ENCODE peak calls at places on chromosomes 2 and 18, in four cellular contexts. X is CD8-positive, alpha-beta memory T cell; Q is ovary; R is BE2C. S is an unnamed sample.

GRCh38 chr2:201127570-201127969 is 11.6 kb downstream of the CFLAR start:
- DNase-seq in Q (no peak), X (no peak), R (no peak), S (peak)

GRCh38 chr2:205156457-205156856 is 525.8 kb upstream of the NRP2 start:
- DNase-seq in R (no peak), X (no peak), Q (no peak), S (no peak)

GRCh38 chr2:37829202-37829601 is 95.9 kb upstream of the RMDN2 start:
- DNase-seq in R (no peak), X (no peak), Q (no peak), S (no peak)

GRCh38 chr2:29114841-29115609 is at the start of gene CLIP4:
- DNase-seq in X (peak), Q (peak), R (peak), S (peak)

GRCh38 chr2:153163055-153163454 is 315.5 kb downstream of the RPRM start:
- DNase-seq in X (peak), R (peak), Q (no peak), S (peak)

GRCh38 chr2:58923869-58924268 is 682.7 kb upstream of the FANCL start:
- DNase-seq in R (no peak), X (no peak), Q (no peak), S (no peak)

GRCh38 chr2:159897081-159897480 is 99.1 kb upstream of the CD302 start:
- DNase-seq in R (no peak), X (no peak), Q (no peak), S (no peak)

GRCh38 chr2:121061633-121062032 is 223.4 kb downstream of the TFCP2L1 start:
- DNase-seq in X (no peak), Q (no peak), R (no peak), S (no peak)

GRCh38 chr18:31977270-31977872 is 34.4 kb upstream of the TRAPPC8 start:
- DNase-seq in X (peak), R (peak), Q (no peak), S (peak)

GRCh38 chr18:63382843-63383242 is 15.8 kb upstream of the KDSR start:
- DNase-seq in Q (no peak), R (no peak), X (no peak), S (no peak)

GRCh38 chr18:58603365-58604067 is 25.4 kb downstream of the ALPK2 start:
- DNase-seq in X (no peak), R (no peak), Q (no peak), S (peak)

GRCh38 chr2:112001136-112001764 is 53.8 kb upstream of the TMEM87B start:
- DNase-seq in X (no peak), Q (no peak), R (no peak), S (no peak)

GRCh38 chr18:78304199-78304826 is 675.3 kb upstream of the SALL3 start:
- DNase-seq in X (no peak), R (no peak), Q (no peak), S (no peak)

GRCh38 chr2:11669454-11670291 is at the start of gene NTSR2:
- DNase-seq in Q (peak), X (peak), R (no peak), S (no peak)
- H3K4me3 ChIP-seq in Q (no peak), X (no peak), R (no peak), S (no peak)

DNA sequence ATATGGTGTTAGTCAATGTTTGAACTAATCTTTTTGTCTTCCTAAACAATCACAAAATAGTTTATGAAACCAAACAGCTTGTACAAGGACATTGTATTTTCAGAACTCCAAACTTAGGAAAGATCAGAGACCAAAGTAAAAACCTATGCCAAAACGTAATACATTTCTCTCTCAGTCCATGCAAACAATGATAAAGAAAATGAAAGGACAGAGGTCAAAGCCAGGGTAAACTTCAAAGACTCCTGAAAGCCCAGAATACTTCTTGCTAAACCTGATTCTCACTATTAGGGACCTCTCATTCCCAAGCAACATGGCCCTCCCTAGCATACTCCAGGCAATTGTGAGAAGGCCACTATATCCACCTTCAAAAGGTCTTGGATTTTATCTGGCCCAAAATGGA is 105.1 kb upstream of the GALNT5 start:
- DNase-seq in R (no peak), Q (no peak), X (no peak), S (no peak)
- H3K4me3 ChIP-seq in R (no peak), Q (no peak), X (no peak), S (no peak)

GRCh38 chr2:9250091-9250490 is 43.5 kb downstream of the ASAP2 start:
- DNase-seq in X (no peak), R (no peak), Q (no peak), S (no peak)
- H3K4me3 ChIP-seq in X (no peak), R (no peak), Q (no peak), S (no peak)

DNA sequence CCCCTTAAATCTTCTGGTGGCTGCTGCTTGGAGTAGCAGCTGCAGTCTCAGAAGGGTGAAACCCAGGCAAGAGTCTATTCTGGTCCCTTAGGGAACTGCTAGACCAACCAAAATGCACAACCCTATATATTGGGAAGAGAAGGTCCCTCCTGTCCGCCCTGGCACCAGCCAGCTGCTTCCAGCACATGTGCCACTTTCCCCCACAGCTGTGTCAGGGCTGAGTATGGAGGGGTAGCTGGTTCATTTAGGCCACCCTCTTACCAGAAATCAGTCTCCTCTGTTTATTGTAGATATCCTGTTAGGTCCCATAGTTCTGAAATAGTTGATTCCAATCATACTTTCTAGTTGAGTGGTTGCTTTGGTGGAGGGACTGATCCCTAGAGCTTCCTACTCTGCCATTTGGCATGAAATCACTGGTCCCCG is 68.9 kb downstream of the BIRC6 start:
- DNase-seq in R (no peak), X (no peak), Q (no peak), S (no peak)
- H3K4me3 ChIP-seq in R (no peak), X (no peak), Q (no peak), S (no peak)

DNA sequence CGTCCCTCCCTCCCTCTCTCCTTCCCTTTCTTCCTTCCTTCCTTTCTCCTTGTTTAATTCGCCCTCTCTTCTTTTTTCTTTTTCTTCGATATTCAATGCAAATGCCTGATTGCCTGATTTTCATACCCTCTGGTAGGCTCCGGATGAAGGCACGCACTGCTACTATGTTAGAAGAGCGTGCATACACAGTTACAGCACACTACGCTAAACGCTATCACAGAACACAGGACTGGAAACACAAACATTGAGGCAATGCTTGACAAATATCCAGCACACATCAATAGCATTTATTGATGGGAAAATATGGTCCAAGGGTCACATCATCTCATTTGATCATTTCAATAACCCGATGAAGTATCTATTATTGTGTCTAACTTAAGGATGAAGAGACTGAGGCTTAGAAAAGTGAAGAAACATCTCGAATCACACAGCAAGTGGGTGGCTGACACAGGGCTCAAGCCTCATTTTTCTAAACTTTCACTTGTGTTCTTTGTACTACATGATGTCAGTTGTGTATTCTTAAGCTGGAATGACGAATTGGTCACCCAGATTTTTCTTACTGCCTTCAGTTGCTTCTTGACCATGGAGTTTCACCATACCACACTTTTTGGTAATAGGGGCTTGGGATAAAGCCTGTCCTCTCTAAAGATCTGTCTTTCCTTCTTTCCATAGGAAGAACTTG is 101.8 kb downstream of the TRIB2 start:
- DNase-seq in R (no peak), X (no peak), Q (no peak), S (no peak)
- H3K4me3 ChIP-seq in R (no peak), X (no peak), Q (no peak), S (no peak)

DNA sequence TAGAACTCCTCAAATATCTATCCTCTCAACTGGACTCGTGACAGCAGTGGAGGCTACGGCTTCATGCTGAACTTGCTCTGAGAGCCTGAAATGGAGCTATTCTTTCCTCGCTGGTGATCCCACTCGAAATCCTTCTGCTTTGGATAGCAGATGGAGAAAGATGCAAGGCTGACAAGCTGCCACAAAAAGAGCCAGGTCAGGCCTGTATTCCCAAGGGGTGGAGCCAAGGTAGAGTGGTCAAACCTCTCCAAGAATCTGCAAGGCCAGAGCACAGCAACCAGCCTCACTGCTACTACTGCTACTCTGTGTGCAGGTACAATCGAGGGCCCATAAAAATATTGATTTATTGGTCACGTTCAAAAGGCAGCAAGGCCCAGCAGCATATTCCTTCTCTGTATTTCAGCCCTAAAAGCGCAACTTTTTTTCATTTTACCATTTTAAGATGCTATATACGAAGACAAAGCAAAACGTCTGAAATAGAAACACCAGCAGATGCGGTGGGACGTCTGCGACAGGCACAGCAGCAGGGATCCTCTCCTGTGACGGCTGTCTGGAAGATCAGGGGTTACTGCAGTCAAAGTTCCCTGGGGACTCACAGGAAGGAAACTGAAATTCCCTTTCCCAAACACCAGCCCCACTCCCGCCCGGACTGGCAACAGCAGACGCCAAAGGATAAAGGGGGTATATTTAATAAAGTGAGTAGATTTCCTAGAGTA is 2.4 kb downstream of the SPRED2 start:
- DNase-seq in Q (no peak), R (no peak), X (no peak), S (no peak)
- H3K4me3 ChIP-seq in Q (peak), R (peak), X (no peak), S (peak)